ENCODE peak calls at places on chromosomes 11 and 22, in six cellular contexts. S is left cardiac atrium; U is AG04450; K is neural crest cell; B is activated naive CD4-positive, alpha-beta T cell treated with Interleukin-2 at 50 U/mL for 16 hours; Q is M059J. T is an unnamed sample.

GRCh38 chr11:60950933-60951610 is 904 bp downstream of the SLC15A3 start:
- DNase-seq in S (no peak), B (peak), U (no peak), Q (no peak), K (no peak), T (peak)

GRCh38 chr22:50340157-50340879 is 2.8 kb upstream of the PPP6R2 start:
- DNase-seq in U (no peak), S (no peak), B (no peak), K (no peak), Q (no peak), T (no peak)

GRCh38 chr11:4041731-4042391 is 52.7 kb upstream of the RRM1 start:
- DNase-seq in Q (peak), S (no peak), K (no peak), U (no peak), B (no peak), T (no peak)

GRCh38 chr22:48782817-48783511 is 1044.7 kb downstream of the BRD1 start:
- DNase-seq in Q (no peak), S (no peak), U (no peak), B (no peak), K (peak), T (no peak)

GRCh38 chr11:112498701-112499100 is 238.0 kb upstream of the PLET1 start:
- DNase-seq in Q (peak), U (no peak), K (no peak), B (no peak), S (no peak), T (no peak)

GRCh38 chr22:25697978-25698377 is 44.0 kb upstream of the MYO18B start:
- DNase-seq in S (no peak), B (no peak), Q (no peak), K (no peak), U (no peak), T (no peak)

GRCh38 chr11:13223112-13223511 is 54.5 kb upstream of the BMAL1 start:
- DNase-seq in U (no peak), K (no peak), B (no peak), Q (peak), S (no peak), T (no peak)

GRCh38 chr11:12053606-12054361 is 45.4 kb upstream of the DKK3 start:
- DNase-seq in Q (peak), B (no peak), K (no peak), S (no peak), U (no peak), T (no peak)

GRCh38 chr11:123640029-123640428 is 14.4 kb downstream of the SCN3B start:
- DNase-seq in K (no peak), B (no peak), Q (no peak), U (no peak), S (no peak), T (no peak)

GRCh38 chr22:31343235-31344191 is 2.6 kb downstream of the PATZ1 start:
- DNase-seq in B (peak), Q (no peak), U (no peak), K (peak), S (peak), T (peak)

GRCh38 chr22:29265929-29266328 is 1.9 kb downstream of the RHBDD3 start:
- DNase-seq in B (no peak), S (no peak), U (no peak), K (no peak), Q (no peak), T (no peak)

GRCh38 chr11:30452114-30452513 is 129.2 kb downstream of the ARL14EP start:
- DNase-seq in Q (no peak), B (no peak), K (no peak), S (no peak), U (no peak), T (no peak)

GRCh38 chr11:121564948-121565684 is 112.3 kb upstream of the SORL1-AS1 start:
- DNase-seq in S (no peak), B (no peak), Q (no peak), K (no peak), U (no peak), T (no peak)

GRCh38 chr11:1829039-1829820 is 5.6 kb upstream of the SYT8 start:
- DNase-seq in U (no peak), Q (peak), B (no peak), S (no peak), K (no peak), T (peak)

GRCh38 chr11:93577291-93577690 is 34.1 kb upstream of the SMCO4 start:
- DNase-seq in S (no peak), Q (peak), K (no peak), B (no peak), U (no peak), T (no peak)

GRCh38 chr11:31139479-31139878 is 230.1 kb downstream of the DCDC1 start:
- DNase-seq in B (no peak), S (no peak), Q (no peak), U (no peak), K (no peak), T (no peak)

GRCh38 chr22:48594016-48594756 is 1233.5 kb downstream of the BRD1 start:
- DNase-seq in K (no peak), S (no peak), U (no peak), Q (no peak), B (no peak), T (no peak)

GRCh38 chr11:119108151-119108856 is 1.2 kb downstream of the C2CD2L start:
- DNase-seq in S (no peak), U (no peak), B (peak), Q (peak), K (no peak), T (peak)

GRCh38 chr22:46142548-46143490 is 7.5 kb upstream of the PPARA start:
- DNase-seq in K (no peak), U (no peak), Q (no peak), S (peak), B (no peak), T (peak)

GRCh38 chr11:111665779-111666178 is 63.5 kb downstream of the SIK2 start:
- DNase-seq in K (peak), U (peak), B (no peak), Q (peak), S (no peak), T (no peak)

GRCh38 chr11:106288988-106289387 is 211.5 kb downstream of the AASDHPPT start:
- DNase-seq in Q (no peak), B (no peak), U (no peak), S (no peak), K (no peak), T (no peak)

GRCh38 chr11:11186249-11186648 is 166.8 kb downstream of the CSNK2A3 start:
- DNase-seq in U (no peak), B (no peak), K (no peak), Q (no peak), S (no peak), T (no peak)